ENCODE peak calls at places on chromosomes 4 and X, in seven cellular contexts. B, V, K, H, G, Q and D are unnamed samples.

GRCh38 chr4:120317713-120318112 is 251.1 kb upstream of the MAD2L1 start:
- DNase-seq in B (no peak), V (no peak), K (no peak), H (no peak), G (no peak), Q (no peak), D (no peak)

GRCh38 chrX:37830371-37830770 is 17.0 kb downstream of the DYNLT3 start:
- DNase-seq in B (no peak), V (no peak), K (no peak), H (peak; percentile 38), G (no peak), Q (no peak), D (no peak)

GRCh38 chrX:40201486-40201885 is 103.7 kb upstream of the BCOR start:
- DNase-seq in B (no peak), V (no peak), K (no peak), H (no peak), G (no peak), Q (no peak), D (no peak)

GRCh38 chr4:15920723-15921591 is 17.6 kb downstream of the FGFBP1 start:
- DNase-seq in B (peak; percentile 89), V (no peak), K (peak; percentile 77), H (peak; percentile 99), G (peak; percentile 66), Q (peak; percentile 50), D (peak; percentile 30)

GRCh38 chrX:136268051-136269048 is 17.1 kb upstream of the MAP7D3 start:
- DNase-seq in B (peak; percentile 7), V (peak; percentile 60), K (no peak), H (peak; percentile 50), G (peak; percentile 32), Q (peak; percentile 54), D (no peak)

GRCh38 chr4:169899295-169899694 is 126.9 kb downstream of the MFAP3L start:
- DNase-seq in B (peak; percentile 78), V (no peak), K (no peak), H (no peak), G (no peak), Q (no peak), D (peak; percentile 15)

GRCh38 chrX:17464196-17464595 is 89.2 kb downstream of the NHS start:
- DNase-seq in B (no peak), V (no peak), K (no peak), H (peak; percentile 50), G (no peak), Q (no peak), D (no peak)

GRCh38 chr4:25578431-25578830 is 77.2 kb upstream of the SLC34A2 start:
- DNase-seq in B (no peak), V (no peak), K (no peak), H (no peak), G (no peak), Q (no peak), D (no peak)

GRCh38 chr4:8085491-8086479 is 72.8 kb downstream of the ABLIM2 start:
- DNase-seq in B (no peak), V (no peak), K (no peak), H (no peak), G (no peak), Q (no peak), D (no peak)

GRCh38 chr4:20046179-20046578 is 205.5 kb upstream of the SLIT2 start:
- DNase-seq in B (no peak), V (no peak), K (no peak), H (no peak), G (no peak), Q (no peak), D (no peak)

GRCh38 chrX:41303013-41303412 is 30.9 kb upstream of the DDX3X start:
- DNase-seq in B (no peak), V (no peak), K (no peak), H (no peak), G (no peak), Q (no peak), D (no peak)

GRCh38 chr4:154739111-154739510 is 4.7 kb upstream of the LRAT start:
- DNase-seq in B (no peak), V (no peak), K (no peak), H (no peak), G (no peak), Q (no peak), D (no peak)

GRCh38 chr4:78693777-78694456 is 82.2 kb upstream of the BMP2K start:
- DNase-seq in B (no peak), V (peak; percentile 58), K (no peak), H (no peak), G (no peak), Q (no peak), D (no peak)

GRCh38 chr4:143586080-143586479 is 72.6 kb downstream of the SMARCA5 start:
- DNase-seq in B (no peak), V (no peak), K (no peak), H (peak; percentile 42), G (no peak), Q (no peak), D (no peak)

GRCh38 chr4:23237771-23238170 is 545.0 kb downstream of the GBA3 start:
- DNase-seq in B (no peak), V (no peak), K (no peak), H (no peak), G (no peak), Q (peak; percentile 91), D (no peak)

GRCh38 chr4:83516042-83516772 is 19.7 kb upstream of the GPAT3 start:
- DNase-seq in B (no peak), V (no peak), K (no peak), H (peak; percentile 80), G (no peak), Q (no peak), D (peak; percentile 23)

GRCh38 chr4:87807402-87807801 is 8.0 kb downstream of the IBSP start:
- DNase-seq in B (no peak), V (peak; percentile 37), K (no peak), H (no peak), G (no peak), Q (no peak), D (no peak)

GRCh38 chr4:6494431-6495295 is 22.2 kb upstream of the PPP2R2C start:
- DNase-seq in B (no peak), V (no peak), K (no peak), H (no peak), G (no peak), Q (no peak), D (no peak)

GRCh38 chr4:22897520-22898108 is 204.9 kb downstream of the GBA3 start:
- DNase-seq in B (peak; percentile 3), V (peak; percentile 53), K (no peak), H (peak; percentile 5), G (peak; percentile 35), Q (peak; percentile 10), D (peak; percentile 5)

GRCh38 chrX:8726031-8726652 is 5.8 kb downstream of the ANOS1 start:
- DNase-seq in B (no peak), V (no peak), K (no peak), H (no peak), G (no peak), Q (no peak), D (no peak)

GRCh38 chrX:42176790-42177189 is 253.4 kb upstream of the CASK start:
- DNase-seq in B (no peak), V (no peak), K (no peak), H (no peak), G (no peak), Q (peak; percentile 14), D (no peak)

GRCh38 chr4:119281374-119281773 is 40.6 kb downstream of the FABP2 start:
- DNase-seq in B (no peak), V (no peak), K (no peak), H (no peak), G (no peak), Q (no peak), D (no peak)
- TF ChIP-seq POLR2A in B (no peak), V (no peak), K (no peak), H (no peak), G (no peak), Q (no peak), D (no peak)

DNA sequence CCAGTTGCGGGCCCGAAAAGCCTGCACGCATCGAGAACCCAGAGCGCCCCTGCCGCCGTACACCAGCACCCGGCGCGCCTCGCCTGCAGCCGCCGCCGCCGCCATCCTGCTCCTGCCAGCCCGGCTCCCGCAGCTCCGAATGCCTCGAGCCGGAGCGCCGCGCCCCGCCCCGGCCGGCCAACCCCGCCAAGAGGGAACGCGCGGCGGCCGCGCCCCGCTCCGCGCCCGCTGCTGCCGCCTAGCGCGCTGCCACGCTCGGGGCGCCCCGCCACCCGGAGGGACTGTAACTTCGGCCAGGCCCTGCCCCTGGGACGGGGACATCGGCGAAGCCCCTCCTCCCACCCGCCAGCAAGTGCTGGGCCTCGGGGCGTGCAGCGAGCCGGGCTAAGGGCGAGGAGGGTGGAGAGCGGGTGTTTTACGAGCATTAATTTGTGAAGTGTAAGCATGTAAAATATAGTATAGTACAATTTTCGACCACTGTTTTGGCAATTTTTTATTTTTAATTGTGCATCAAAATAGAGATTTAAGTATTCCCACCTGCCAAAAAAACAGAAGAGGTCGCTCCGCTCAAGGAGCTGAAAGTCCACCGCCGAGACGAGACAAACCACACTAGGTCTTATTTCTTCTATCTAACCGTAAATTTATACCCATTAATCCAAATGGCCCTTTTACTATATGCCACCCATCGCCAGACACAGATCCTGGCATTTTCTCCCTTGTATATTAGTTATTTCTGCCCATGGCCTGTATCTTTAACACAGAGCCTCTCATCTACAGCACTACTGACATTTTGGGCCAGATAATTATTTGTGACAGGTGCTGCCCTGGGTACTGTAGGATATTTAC is at the start of gene QDPR:
- DNase-seq in B (peak; percentile 63), V (peak; percentile 94), K (peak; percentile 87), H (peak; percentile 50), G (peak; percentile 85), Q (peak; percentile 90), D (peak; percentile 61)
- TF ChIP-seq POLR2A in B (peak; percentile 27), V (peak; percentile 66), K (peak; percentile 27), H (no peak), G (no peak), Q (peak; percentile 55), D (peak; percentile 56)

DNA sequence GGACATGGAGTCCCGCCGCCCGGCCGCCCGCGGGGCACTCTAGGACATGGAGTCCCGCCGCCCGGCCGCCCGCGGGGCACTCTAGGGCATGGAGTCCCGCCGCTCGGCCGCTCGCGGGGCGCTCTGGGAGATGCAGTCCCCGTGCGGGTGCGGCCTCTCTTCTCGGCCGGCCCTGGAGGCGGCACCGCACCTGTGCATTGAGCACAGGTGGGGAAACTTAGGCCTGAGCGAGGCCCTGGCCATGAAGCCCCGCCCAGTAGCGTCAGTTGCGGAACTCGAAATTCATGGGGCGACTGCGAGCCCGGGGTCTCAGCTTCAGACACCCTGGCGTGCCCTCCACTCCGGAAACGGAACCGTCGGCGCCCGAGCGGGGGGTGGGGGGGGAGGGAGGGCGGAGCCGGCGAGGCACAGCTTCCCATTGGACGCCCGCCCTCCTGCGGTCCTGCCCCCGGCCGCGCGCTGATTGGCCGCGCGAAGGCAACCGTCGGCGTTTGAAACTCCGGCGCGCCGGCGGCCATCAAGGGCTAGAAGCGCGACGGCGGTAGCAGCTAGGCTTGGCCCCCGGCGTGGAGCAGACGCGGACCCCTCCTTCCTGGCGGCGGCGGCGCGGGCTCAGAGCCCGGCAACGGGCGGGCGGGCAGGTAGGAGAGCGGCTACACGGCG is at the start of the genes TACC3 and TMEM129:
- DNase-seq in B (peak; percentile 96), V (peak; percentile 99), K (peak; percentile 98), H (peak; percentile 87), G (peak; percentile 97), Q (peak; percentile 98), D (peak; percentile 87)
- TF ChIP-seq POLR2A in B (peak; percentile 38), V (peak; percentile 62), K (peak; percentile 57), H (peak; percentile 20), G (peak; percentile 28), Q (peak; percentile 66), D (peak; percentile 53)

DNA sequence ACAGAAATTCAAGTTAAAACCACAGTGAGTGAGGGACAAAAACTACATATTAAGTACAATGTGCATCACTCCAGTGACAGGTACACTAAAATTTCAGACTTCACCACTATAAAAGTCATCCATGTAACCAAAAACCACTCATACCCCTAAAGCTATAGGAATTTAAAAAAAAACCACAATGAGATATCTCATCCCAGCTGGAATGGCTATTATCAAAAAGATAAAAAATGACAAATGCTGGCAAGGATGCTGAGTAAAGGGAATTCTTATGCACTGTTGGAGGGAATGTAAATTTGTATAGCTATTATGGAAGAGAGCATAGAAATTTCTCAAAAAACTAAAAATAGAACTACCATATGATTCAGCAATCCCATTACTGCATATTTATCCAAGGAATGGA is 171.1 kb downstream of the HHIP start:
- DNase-seq in B (no peak), V (no peak), K (no peak), H (no peak), G (no peak), Q (no peak), D (no peak)
- TF ChIP-seq POLR2A in B (no peak), V (no peak), K (no peak), H (no peak), G (no peak), Q (no peak), D (no peak)